ENCODE peak calls at places on chromosome 6, in ten cellular contexts. One of them, this sample, is unnamed.

GRCh38 chr6:75493400-75494064 is at the start of gene FILIP1:
- DNase-seq in cardiac muscle cell: peak; percentile 97
- DNase-seq in aorta: no peak
- DNase-seq in GM23248: peak; percentile 28
- DNase-seq in GM23338: peak; percentile 27
- DNase-seq in psoas muscle: peak; percentile 43
- DNase-seq in SJSA1: no peak
- DNase-seq in H1: no peak
- DNase-seq in PC-9: no peak
- DNase-seq in A673: peak; percentile 24
- DNase-seq in this sample: no peak

GRCh38 chr6:18155273-18155863 is at the start of gene KDM1B:
- DNase-seq in cardiac muscle cell: peak; percentile 99
- DNase-seq in aorta: no peak
- DNase-seq in GM23248: peak; percentile 99
- DNase-seq in GM23338: peak; percentile 99
- DNase-seq in psoas muscle: peak; percentile 98
- DNase-seq in SJSA1: peak; percentile 99
- DNase-seq in H1: peak; percentile 91
- DNase-seq in PC-9: peak; percentile 99
- DNase-seq in A673: peak; percentile 98
- DNase-seq in this sample: peak; percentile 98

GRCh38 chr6:100904316-100904715 is 23.2 kb upstream of the ASCC3 start:
- DNase-seq in cardiac muscle cell: no peak
- DNase-seq in aorta: no peak
- DNase-seq in GM23248: no peak
- DNase-seq in GM23338: no peak
- DNase-seq in psoas muscle: no peak
- DNase-seq in SJSA1: no peak
- DNase-seq in H1: no peak
- DNase-seq in PC-9: no peak
- DNase-seq in A673: no peak
- DNase-seq in this sample: no peak

GRCh38 chr6:111884068-111884467 is 10.8 kb upstream of the FYN start:
- DNase-seq in cardiac muscle cell: no peak
- DNase-seq in aorta: no peak
- DNase-seq in GM23248: no peak
- DNase-seq in GM23338: peak; percentile 15
- DNase-seq in psoas muscle: no peak
- DNase-seq in SJSA1: no peak
- DNase-seq in H1: no peak
- DNase-seq in PC-9: no peak
- DNase-seq in A673: no peak
- DNase-seq in this sample: no peak

GRCh38 chr6:3888153-3888957 is 39.2 kb downstream of the FAM50B start:
- DNase-seq in cardiac muscle cell: no peak
- DNase-seq in aorta: no peak
- DNase-seq in GM23248: peak; percentile 21
- DNase-seq in GM23338: no peak
- DNase-seq in psoas muscle: peak; percentile 68
- DNase-seq in SJSA1: no peak
- DNase-seq in H1: no peak
- DNase-seq in PC-9: peak; percentile 48
- DNase-seq in A673: no peak
- DNase-seq in this sample: no peak

GRCh38 chr6:11007715-11008608 is 36.1 kb downstream of the ELOVL2 start:
- DNase-seq in cardiac muscle cell: no peak
- DNase-seq in aorta: no peak
- DNase-seq in GM23248: peak; percentile 76
- DNase-seq in GM23338: peak; percentile 41
- DNase-seq in psoas muscle: no peak
- DNase-seq in SJSA1: no peak
- DNase-seq in H1: no peak
- DNase-seq in PC-9: no peak
- DNase-seq in A673: no peak
- DNase-seq in this sample: no peak

GRCh38 chr6:77463881-77464867 is 883 bp upstream of the HTR1B start:
- DNase-seq in cardiac muscle cell: peak; percentile 55
- DNase-seq in aorta: peak; percentile 82
- DNase-seq in GM23248: no peak
- DNase-seq in GM23338: peak; percentile 93
- DNase-seq in psoas muscle: peak; percentile 6
- DNase-seq in SJSA1: no peak
- DNase-seq in H1: no peak
- DNase-seq in PC-9: no peak
- DNase-seq in A673: no peak
- DNase-seq in this sample: no peak

GRCh38 chr6:166253277-166254229 is 54.6 kb downstream of the PRR18 start:
- DNase-seq in cardiac muscle cell: peak; percentile 58
- DNase-seq in aorta: no peak
- DNase-seq in GM23248: peak; percentile 17
- DNase-seq in GM23338: peak; percentile 59
- DNase-seq in psoas muscle: peak; percentile 34
- DNase-seq in SJSA1: no peak
- DNase-seq in H1: no peak
- DNase-seq in PC-9: no peak
- DNase-seq in A673: peak; percentile 31
- DNase-seq in this sample: peak; percentile 17

GRCh38 chr6:109006818-109007217 is 87.8 kb downstream of the SESN1 start:
- DNase-seq in cardiac muscle cell: no peak
- DNase-seq in aorta: no peak
- DNase-seq in GM23248: no peak
- DNase-seq in GM23338: no peak
- DNase-seq in psoas muscle: no peak
- DNase-seq in SJSA1: no peak
- DNase-seq in H1: no peak
- DNase-seq in PC-9: no peak
- DNase-seq in A673: no peak
- DNase-seq in this sample: no peak

GRCh38 chr6:109007521-109007920 is 87.1 kb downstream of the SESN1 start:
- DNase-seq in cardiac muscle cell: no peak
- DNase-seq in aorta: no peak
- DNase-seq in GM23248: no peak
- DNase-seq in GM23338: no peak
- DNase-seq in psoas muscle: no peak
- DNase-seq in SJSA1: no peak
- DNase-seq in H1: no peak
- DNase-seq in PC-9: no peak
- DNase-seq in A673: no peak
- DNase-seq in this sample: no peak

GRCh38 chr6:109008951-109009760 is 85.5 kb downstream of the SESN1 start:
- DNase-seq in cardiac muscle cell: peak; percentile 96
- DNase-seq in aorta: peak; percentile 97
- DNase-seq in GM23248: peak; percentile 98
- DNase-seq in GM23338: peak; percentile 94
- DNase-seq in psoas muscle: peak; percentile 97
- DNase-seq in SJSA1: peak; percentile 89
- DNase-seq in H1: peak; percentile 51
- DNase-seq in PC-9: peak; percentile 87
- DNase-seq in A673: peak; percentile 92
- DNase-seq in this sample: peak; percentile 89

GRCh38 chr6:109008537-109008950 is 86.1 kb downstream of the SESN1 start:
- DNase-seq in cardiac muscle cell: no peak
- DNase-seq in aorta: no peak
- DNase-seq in GM23248: peak; percentile 83
- DNase-seq in GM23338: no peak
- DNase-seq in psoas muscle: no peak
- DNase-seq in SJSA1: no peak
- DNase-seq in H1: no peak
- DNase-seq in PC-9: no peak
- DNase-seq in A673: no peak
- DNase-seq in this sample: peak; percentile 27

DNA sequence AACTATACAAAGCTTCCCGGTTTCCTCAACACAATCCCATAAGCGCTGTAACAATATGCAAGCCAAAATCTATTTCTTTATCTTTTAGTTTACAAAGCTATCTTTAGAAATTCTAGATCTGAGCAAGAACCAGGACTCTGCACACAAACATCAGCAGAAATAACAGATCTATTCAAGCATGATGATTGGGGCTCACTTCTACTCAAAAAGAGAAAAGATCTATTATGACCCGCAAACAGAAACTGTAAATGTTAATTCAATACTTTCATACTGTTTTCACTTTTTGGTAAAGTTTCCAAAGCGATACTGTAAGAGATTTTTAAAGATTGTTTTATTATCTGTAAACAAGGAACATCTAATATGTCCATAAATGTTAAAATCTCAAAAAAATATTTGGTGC is 86.6 kb downstream of the SESN1 start:
- DNase-seq in cardiac muscle cell: no peak
- DNase-seq in aorta: no peak
- DNase-seq in GM23248: no peak
- DNase-seq in GM23338: no peak
- DNase-seq in psoas muscle: no peak
- DNase-seq in SJSA1: no peak
- DNase-seq in H1: no peak
- DNase-seq in PC-9: no peak
- DNase-seq in A673: no peak
- DNase-seq in this sample: no peak
- H3K4me3 ChIP-seq in cardiac muscle cell: peak overlapping the region; percentile 72
- H3K4me3 ChIP-seq in aorta: peak overlapping the region; percentile 31
- H3K4me3 ChIP-seq in GM23248: peak overlapping the region; percentile 81
- H3K4me3 ChIP-seq in GM23338: peak overlapping the region; percentile 76
- H3K4me3 ChIP-seq in psoas muscle: peak overlapping the region; percentile 71
- H3K4me3 ChIP-seq in SJSA1: no peak overlapping the region
- H3K4me3 ChIP-seq in H1: peak overlapping the region; percentile 95
- H3K4me3 ChIP-seq in PC-9: peak overlapping the region; percentile 82
- H3K4me3 ChIP-seq in A673: no peak overlapping the region
- H3K4me3 ChIP-seq in this sample: peak overlapping the region; percentile 71

DNA sequence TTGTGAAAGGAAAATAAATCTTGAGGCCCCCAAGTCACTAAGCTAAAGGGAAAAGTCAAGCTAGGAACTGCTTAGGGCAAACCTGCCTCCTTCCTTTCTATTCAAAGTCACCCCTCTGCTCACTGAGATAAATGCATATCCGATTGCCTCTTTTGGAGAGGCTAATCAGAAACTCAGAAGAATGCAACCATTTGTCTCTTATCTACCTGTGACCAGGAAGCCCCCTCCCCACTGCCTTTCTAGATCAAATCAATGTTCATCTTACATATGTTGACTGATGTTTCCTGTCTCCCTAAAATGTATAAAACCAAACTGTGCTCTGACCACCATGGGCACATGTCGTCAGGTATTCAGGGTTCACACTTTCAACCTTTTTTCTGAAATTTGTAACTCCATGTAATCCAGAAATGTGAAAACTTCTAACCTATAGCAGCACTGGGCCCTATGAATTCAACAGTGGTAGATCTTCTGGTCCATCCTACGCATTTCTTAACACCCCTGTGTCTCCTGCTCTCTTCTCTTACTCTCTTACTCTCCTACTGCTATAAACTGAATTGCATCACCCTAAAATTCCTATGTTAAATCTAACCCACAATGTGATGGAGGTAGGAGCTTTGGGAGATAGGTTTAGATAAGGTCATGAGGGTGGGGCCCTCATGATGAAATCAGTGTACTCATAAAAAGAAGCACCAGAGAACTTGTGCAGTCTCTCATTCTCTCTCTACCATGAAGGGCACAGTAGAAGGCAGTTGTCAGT is 89.3 kb downstream of the EPB41L2 start:
- DNase-seq in cardiac muscle cell: no peak
- DNase-seq in aorta: no peak
- DNase-seq in GM23248: no peak
- DNase-seq in GM23338: no peak
- DNase-seq in psoas muscle: no peak
- DNase-seq in SJSA1: no peak
- DNase-seq in H1: no peak
- DNase-seq in PC-9: no peak
- DNase-seq in A673: no peak
- DNase-seq in this sample: no peak
- H3K27ac ChIP-seq in cardiac muscle cell: no peak overlapping the region
- H3K27ac ChIP-seq in aorta: no peak overlapping the region
- H3K27ac ChIP-seq in GM23248: no peak overlapping the region
- H3K27ac ChIP-seq in GM23338: peak overlapping the region; percentile 21
- H3K27ac ChIP-seq in psoas muscle: no peak overlapping the region
- H3K27ac ChIP-seq in SJSA1: no peak overlapping the region
- H3K27ac ChIP-seq in H1: no peak overlapping the region
- H3K27ac ChIP-seq in PC-9: no peak overlapping the region
- H3K27ac ChIP-seq in A673: no peak overlapping the region
- H3K27ac ChIP-seq in this sample: no peak overlapping the region

GRCh38 chr6:136761227-136761922 is 30.9 kb downstream of the MAP3K5 start:
- DNase-seq in cardiac muscle cell: peak; percentile 27
- DNase-seq in aorta: no peak
- DNase-seq in GM23248: peak; percentile 25
- DNase-seq in GM23338: no peak
- DNase-seq in psoas muscle: peak; percentile 16
- DNase-seq in SJSA1: no peak
- DNase-seq in H1: no peak
- DNase-seq in PC-9: no peak
- DNase-seq in A673: peak; percentile 43
- DNase-seq in this sample: peak; percentile 53

GRCh38 chr6:136752554-136752953 is 39.7 kb downstream of the MAP3K5 start:
- DNase-seq in cardiac muscle cell: peak; percentile 25
- DNase-seq in aorta: no peak
- DNase-seq in GM23248: no peak
- DNase-seq in GM23338: no peak
- DNase-seq in psoas muscle: no peak
- DNase-seq in SJSA1: no peak
- DNase-seq in H1: no peak
- DNase-seq in PC-9: no peak
- DNase-seq in A673: no peak
- DNase-seq in this sample: no peak

GRCh38 chr6:136754820-136755219 is 37.5 kb downstream of the MAP3K5 start:
- DNase-seq in cardiac muscle cell: no peak
- DNase-seq in aorta: no peak
- DNase-seq in GM23248: no peak
- DNase-seq in GM23338: no peak
- DNase-seq in psoas muscle: no peak
- DNase-seq in SJSA1: no peak
- DNase-seq in H1: no peak
- DNase-seq in PC-9: no peak
- DNase-seq in A673: peak; percentile 48
- DNase-seq in this sample: no peak

GRCh38 chr6:136753624-136754023 is 38.7 kb downstream of the MAP3K5 start:
- DNase-seq in cardiac muscle cell: no peak
- DNase-seq in aorta: no peak
- DNase-seq in GM23248: no peak
- DNase-seq in GM23338: peak; percentile 15
- DNase-seq in psoas muscle: no peak
- DNase-seq in SJSA1: no peak
- DNase-seq in H1: no peak
- DNase-seq in PC-9: no peak
- DNase-seq in A673: no peak
- DNase-seq in this sample: peak; percentile 81

DNA sequence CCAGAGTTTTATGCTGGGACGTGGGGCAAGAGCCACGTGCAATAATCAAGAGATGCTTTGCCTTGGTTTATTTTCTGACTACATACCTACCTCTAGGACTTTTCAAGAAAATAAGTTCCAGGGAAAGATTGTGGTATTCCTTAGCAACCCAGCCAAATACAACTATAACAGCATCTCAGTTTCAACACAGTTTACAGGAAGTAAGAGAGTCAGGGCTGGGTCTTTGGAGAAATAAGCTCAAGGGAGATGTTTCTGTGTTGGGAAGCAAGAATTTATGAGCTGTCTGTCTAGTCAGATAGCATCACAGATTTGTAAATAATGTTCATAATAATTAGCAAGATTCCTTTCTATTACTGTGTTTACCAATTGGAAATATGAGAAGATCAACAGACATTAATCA is 35.1 kb downstream of the MAP3K5 start:
- DNase-seq in cardiac muscle cell: no peak
- DNase-seq in aorta: no peak
- DNase-seq in GM23248: peak; percentile 20
- DNase-seq in GM23338: no peak
- DNase-seq in psoas muscle: no peak
- DNase-seq in SJSA1: no peak
- DNase-seq in H1: no peak
- DNase-seq in PC-9: no peak
- DNase-seq in A673: no peak
- DNase-seq in this sample: no peak
- H3K4me1 ChIP-seq in cardiac muscle cell: peaks cover 15% of the 10 kb centered on the region
- H3K4me1 ChIP-seq in aorta: peaks cover 11% of the 10 kb centered on the region
- H3K4me1 ChIP-seq in GM23248: peaks cover 6% of the 10 kb centered on the region
- H3K4me1 ChIP-seq in GM23338: peaks cover 4% of the 10 kb centered on the region
- H3K4me1 ChIP-seq in psoas muscle: peaks cover 10% of the 10 kb centered on the region
- H3K4me1 ChIP-seq in SJSA1: no peaks in the 10 kb centered on the region
- H3K4me1 ChIP-seq in H1: no peaks in the 10 kb centered on the region
- H3K4me1 ChIP-seq in PC-9: peaks cover 2% of the 10 kb centered on the region
- H3K4me1 ChIP-seq in A673: peaks cover 15% of the 10 kb centered on the region
- H3K4me1 ChIP-seq in this sample: peaks cover 52% of the 10 kb centered on the region

DNA sequence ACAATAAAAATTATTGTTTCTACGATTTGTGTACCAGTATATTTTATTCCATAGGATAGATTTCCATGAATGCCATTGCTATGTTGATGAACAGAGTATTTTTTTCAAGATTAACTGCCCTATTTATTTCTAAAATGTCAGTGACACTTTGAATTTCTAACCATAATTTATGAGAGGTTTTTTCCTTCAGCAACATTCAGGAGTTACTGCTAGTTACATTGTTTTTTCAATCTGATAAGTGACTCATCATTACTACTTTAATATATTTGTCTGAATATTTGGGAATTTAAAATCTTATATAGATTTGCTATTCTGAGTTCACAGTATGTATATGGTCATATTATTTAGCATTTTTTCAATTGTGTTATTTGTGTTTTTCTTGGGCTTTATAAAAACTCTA is 6.0 kb upstream of the OR2B6 start:
- DNase-seq in cardiac muscle cell: no peak
- DNase-seq in aorta: no peak
- DNase-seq in GM23248: no peak
- DNase-seq in GM23338: no peak
- DNase-seq in psoas muscle: no peak
- DNase-seq in SJSA1: no peak
- DNase-seq in H1: no peak
- DNase-seq in PC-9: no peak
- DNase-seq in A673: no peak
- DNase-seq in this sample: no peak
- H3K4me3 ChIP-seq in cardiac muscle cell: no peak overlapping the region
- H3K4me3 ChIP-seq in aorta: no peak overlapping the region
- H3K4me3 ChIP-seq in GM23248: no peak overlapping the region
- H3K4me3 ChIP-seq in GM23338: no peak overlapping the region
- H3K4me3 ChIP-seq in psoas muscle: no peak overlapping the region
- H3K4me3 ChIP-seq in SJSA1: no peak overlapping the region
- H3K4me3 ChIP-seq in H1: no peak overlapping the region
- H3K4me3 ChIP-seq in PC-9: no peak overlapping the region
- H3K4me3 ChIP-seq in A673: no peak overlapping the region
- H3K4me3 ChIP-seq in this sample: no peak overlapping the region